ENCODE peak calls at places on chromosomes 3 and 15, in seven cellular contexts. U, M, J, N, F, G and R are unnamed samples.

GRCh38 chr3:52388933-52389332 is 56.0 kb downstream of the SEMA3G start:
- DNase-seq in U (no peak), M (no peak), J (peak), N (no peak), F (no peak), G (no peak), R (no peak)

GRCh38 chr3:5123937-5124336 is 1.8 kb downstream of the ARL8B start:
- DNase-seq in U (no peak), M (no peak), J (peak), N (no peak), F (no peak), G (no peak), R (no peak)

GRCh38 chr15:100891316-100892012 is 11.8 kb downstream of the ALDH1A3 start:
- DNase-seq in U (no peak), M (no peak), J (no peak), N (no peak), F (no peak), G (no peak), R (no peak)

GRCh38 chr3:28915711-28916481 is 365.0 kb upstream of the RBMS3 start:
- DNase-seq in U (peak), M (peak), J (peak), N (no peak), F (no peak), G (peak), R (no peak)

GRCh38 chr3:134426660-134427181 is 52.5 kb upstream of the AMOTL2 start:
- DNase-seq in U (no peak), M (peak), J (no peak), N (no peak), F (no peak), G (peak), R (no peak)

GRCh38 chr3:32457971-32458471 is 44.6 kb downstream of the CMTM6 start:
- DNase-seq in U (no peak), M (no peak), J (no peak), N (no peak), F (peak), G (no peak), R (peak)

GRCh38 chr15:85692873-85693272 is 101.9 kb downstream of the KLHL25 start:
- DNase-seq in U (no peak), M (no peak), J (no peak), N (no peak), F (peak), G (no peak), R (peak)

GRCh38 chr3:187456268-187456667 is 88.1 kb downstream of the RTP4 start:
- DNase-seq in U (no peak), M (no peak), J (peak), N (no peak), F (no peak), G (no peak), R (no peak)

GRCh38 chr3:60475096-60475495 is 776.2 kb downstream of the FHIT start:
- DNase-seq in U (no peak), M (no peak), J (no peak), N (no peak), F (no peak), G (no peak), R (no peak)

GRCh38 chr3:57150097-57150496 is 15.1 kb downstream of the IL17RD start:
- DNase-seq in U (no peak), M (no peak), J (peak), N (no peak), F (no peak), G (no peak), R (no peak)

GRCh38 chr3:123028233-123028828 is 768 bp upstream of the SEMA5B start:
- DNase-seq in U (peak), M (peak), J (peak), N (peak), F (no peak), G (peak), R (peak)

GRCh38 chr15:52737720-52738119 is 52.4 kb downstream of the ONECUT1 start:
- DNase-seq in U (no peak), M (no peak), J (no peak), N (no peak), F (no peak), G (no peak), R (no peak)

GRCh38 chr3:115052906-115053305 is 94.2 kb downstream of the ZBTB20 start:
- DNase-seq in U (no peak), M (no peak), J (no peak), N (no peak), F (no peak), G (no peak), R (no peak)